ENCODE peak calls at places on chromosomes 3 and 15, in six cellular contexts. One of them, this sample, is unnamed.

GRCh38 chr3:144809381-144809780 is 837.8 kb downstream of the DIPK2A start:
- DNase-seq in mammary epithelial cell: no peak
- DNase-seq in lower lobe of right lung: no peak
- DNase-seq in left lung: no peak
- DNase-seq in cardiac muscle cell: no peak
- DNase-seq in Panc1: no peak
- DNase-seq in this sample: no peak

GRCh38 chr3:54033761-54034160 is 88.6 kb upstream of the CACNA2D3 start:
- DNase-seq in mammary epithelial cell: peak
- DNase-seq in lower lobe of right lung: no peak
- DNase-seq in left lung: no peak
- DNase-seq in cardiac muscle cell: no peak
- DNase-seq in Panc1: no peak
- DNase-seq in this sample: no peak

GRCh38 chr3:152334761-152335160 is 66.0 kb downstream of the MBNL1 start:
- DNase-seq in mammary epithelial cell: no peak
- DNase-seq in lower lobe of right lung: no peak
- DNase-seq in left lung: no peak
- DNase-seq in cardiac muscle cell: no peak
- DNase-seq in Panc1: no peak
- DNase-seq in this sample: no peak

GRCh38 chr15:32767236-32767635 is 49.4 kb downstream of the GREM1 start:
- DNase-seq in mammary epithelial cell: no peak
- DNase-seq in lower lobe of right lung: no peak
- DNase-seq in left lung: no peak
- DNase-seq in cardiac muscle cell: no peak
- DNase-seq in Panc1: no peak
- DNase-seq in this sample: no peak

GRCh38 chr15:72276326-72276700 is 4.0 kb upstream of the PARP6 start:
- DNase-seq in mammary epithelial cell: no peak
- DNase-seq in lower lobe of right lung: no peak
- DNase-seq in left lung: no peak
- DNase-seq in cardiac muscle cell: no peak
- DNase-seq in Panc1: no peak
- DNase-seq in this sample: no peak

GRCh38 chr15:89389841-89390603 is 55.4 kb upstream of the POLG start:
- DNase-seq in mammary epithelial cell: no peak
- DNase-seq in lower lobe of right lung: no peak
- DNase-seq in left lung: no peak
- DNase-seq in cardiac muscle cell: no peak
- DNase-seq in Panc1: no peak
- DNase-seq in this sample: no peak

GRCh38 chr3:58534592-58535494 is 2.1 kb downstream of the ACOX2 start:
- DNase-seq in mammary epithelial cell: no peak
- DNase-seq in lower lobe of right lung: no peak
- DNase-seq in left lung: no peak
- DNase-seq in cardiac muscle cell: no peak
- DNase-seq in Panc1: no peak
- DNase-seq in this sample: no peak

GRCh38 chr3:147816770-147817169 is 407.6 kb downstream of the ZIC1 start:
- DNase-seq in mammary epithelial cell: no peak
- DNase-seq in lower lobe of right lung: no peak
- DNase-seq in left lung: peak
- DNase-seq in cardiac muscle cell: peak
- DNase-seq in Panc1: no peak
- DNase-seq in this sample: no peak

GRCh38 chr3:156184156-156184555 is 63.8 kb downstream of the KCNAB1 start:
- DNase-seq in mammary epithelial cell: no peak
- DNase-seq in lower lobe of right lung: no peak
- DNase-seq in left lung: no peak
- DNase-seq in cardiac muscle cell: no peak
- DNase-seq in Panc1: no peak
- DNase-seq in this sample: no peak

GRCh38 chr3:89179355-89179997 is 72.1 kb downstream of the EPHA3 start:
- DNase-seq in mammary epithelial cell: peak
- DNase-seq in lower lobe of right lung: no peak
- DNase-seq in left lung: no peak
- DNase-seq in cardiac muscle cell: peak
- DNase-seq in Panc1: no peak
- DNase-seq in this sample: no peak

GRCh38 chr3:56424357-56424756 is 43.9 kb downstream of the ERC2 start:
- DNase-seq in mammary epithelial cell: no peak
- DNase-seq in lower lobe of right lung: no peak
- DNase-seq in left lung: no peak
- DNase-seq in cardiac muscle cell: no peak
- DNase-seq in Panc1: no peak
- DNase-seq in this sample: no peak

GRCh38 chr3:68403741-68404140 is 528.6 kb downstream of the TAFA4 start:
- DNase-seq in mammary epithelial cell: no peak
- DNase-seq in lower lobe of right lung: no peak
- DNase-seq in left lung: no peak
- DNase-seq in cardiac muscle cell: no peak
- DNase-seq in Panc1: no peak
- DNase-seq in this sample: no peak

GRCh38 chr3:190709351-190709773 is 153.1 kb downstream of the GMNC start:
- DNase-seq in mammary epithelial cell: no peak
- DNase-seq in lower lobe of right lung: no peak
- DNase-seq in left lung: no peak
- DNase-seq in cardiac muscle cell: peak
- DNase-seq in Panc1: no peak
- DNase-seq in this sample: no peak

GRCh38 chr3:72306800-72307341 is 521.9 kb upstream of the PROK2 start:
- DNase-seq in mammary epithelial cell: no peak
- DNase-seq in lower lobe of right lung: no peak
- DNase-seq in left lung: no peak
- DNase-seq in cardiac muscle cell: no peak
- DNase-seq in Panc1: no peak
- DNase-seq in this sample: no peak

GRCh38 chr3:119148493-119149180 is 2.7 kb downstream of the TEX55 start:
- DNase-seq in mammary epithelial cell: peak
- DNase-seq in lower lobe of right lung: no peak
- DNase-seq in left lung: no peak
- DNase-seq in cardiac muscle cell: peak
- DNase-seq in Panc1: no peak
- DNase-seq in this sample: peak

GRCh38 chr3:100082724-100083123 is 31.6 kb downstream of the FILIP1L start:
- DNase-seq in mammary epithelial cell: no peak
- DNase-seq in lower lobe of right lung: no peak
- DNase-seq in left lung: no peak
- DNase-seq in cardiac muscle cell: no peak
- DNase-seq in Panc1: no peak
- DNase-seq in this sample: no peak

GRCh38 chr3:52495096-52495495 is at the start of gene STAB1:
- DNase-seq in mammary epithelial cell: no peak
- DNase-seq in lower lobe of right lung: peak
- DNase-seq in left lung: no peak
- DNase-seq in cardiac muscle cell: peak
- DNase-seq in Panc1: no peak
- DNase-seq in this sample: no peak

DNA sequence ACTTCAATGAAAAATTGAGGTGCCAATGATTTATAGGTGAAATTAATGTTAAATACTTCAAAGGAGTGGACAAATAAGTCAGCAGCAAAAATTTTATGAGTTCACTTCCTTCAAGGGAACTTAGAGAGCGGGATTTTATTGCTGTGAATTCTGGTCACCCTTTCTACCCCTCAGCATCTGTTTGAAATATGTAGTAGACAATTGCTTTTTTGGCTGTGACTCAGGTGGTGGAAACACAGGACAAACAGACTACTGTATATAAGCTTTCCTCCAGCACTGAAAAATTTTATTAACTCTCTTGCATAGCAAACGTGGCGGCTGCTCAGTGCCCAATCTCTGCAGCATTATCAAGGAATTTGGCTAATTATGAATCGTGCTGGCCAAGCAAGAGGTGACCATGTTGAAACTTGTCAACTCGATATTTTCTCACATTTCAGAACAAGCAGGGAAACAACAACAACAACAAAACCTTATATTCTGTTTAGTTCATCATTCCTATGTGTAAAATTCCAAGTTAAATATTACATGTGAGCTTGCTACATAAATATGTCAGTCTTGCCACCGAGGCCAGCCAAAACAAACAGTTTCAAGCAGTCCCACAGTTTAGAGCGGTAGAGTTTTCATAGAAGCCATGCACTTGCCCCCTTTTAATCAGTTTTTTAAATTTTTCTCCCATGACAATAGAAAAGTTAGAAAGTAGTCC is 420.2 kb downstream of the FOXP1 start:
- DNase-seq in mammary epithelial cell: no peak
- DNase-seq in lower lobe of right lung: no peak
- DNase-seq in left lung: no peak
- DNase-seq in cardiac muscle cell: peak
- DNase-seq in Panc1: no peak
- DNase-seq in this sample: no peak
- H3K27ac ChIP-seq in mammary epithelial cell: no peak
- H3K27ac ChIP-seq in lower lobe of right lung: no peak
- H3K27ac ChIP-seq in left lung: no peak
- H3K27ac ChIP-seq in cardiac muscle cell: no peak
- H3K27ac ChIP-seq in Panc1: no peak
- H3K27ac ChIP-seq in this sample: no peak

DNA sequence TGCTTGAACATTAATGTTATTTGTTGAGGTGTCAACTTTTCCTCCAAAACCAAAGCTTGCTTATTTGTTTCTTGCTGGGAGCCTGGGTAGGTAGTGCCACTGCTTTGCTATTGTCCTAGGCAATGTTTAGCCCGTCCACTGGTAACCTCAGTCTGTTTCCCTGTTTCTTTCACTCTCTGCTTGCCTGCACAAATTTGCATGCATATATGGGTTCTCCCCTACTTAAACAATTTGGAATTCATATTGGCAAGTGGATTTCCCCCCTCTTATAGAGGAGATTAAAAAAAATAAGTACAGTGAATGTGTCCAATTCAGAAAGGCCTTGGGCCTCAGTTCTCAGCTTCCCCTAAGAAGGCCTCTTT is 45.0 kb upstream of the BOC start:
- DNase-seq in mammary epithelial cell: no peak
- DNase-seq in lower lobe of right lung: no peak
- DNase-seq in left lung: no peak
- DNase-seq in cardiac muscle cell: no peak
- DNase-seq in Panc1: no peak
- DNase-seq in this sample: no peak
- H3K27ac ChIP-seq in mammary epithelial cell: no peak
- H3K27ac ChIP-seq in lower lobe of right lung: peak
- H3K27ac ChIP-seq in left lung: no peak
- H3K27ac ChIP-seq in cardiac muscle cell: peak
- H3K27ac ChIP-seq in Panc1: no peak
- H3K27ac ChIP-seq in this sample: peak

DNA sequence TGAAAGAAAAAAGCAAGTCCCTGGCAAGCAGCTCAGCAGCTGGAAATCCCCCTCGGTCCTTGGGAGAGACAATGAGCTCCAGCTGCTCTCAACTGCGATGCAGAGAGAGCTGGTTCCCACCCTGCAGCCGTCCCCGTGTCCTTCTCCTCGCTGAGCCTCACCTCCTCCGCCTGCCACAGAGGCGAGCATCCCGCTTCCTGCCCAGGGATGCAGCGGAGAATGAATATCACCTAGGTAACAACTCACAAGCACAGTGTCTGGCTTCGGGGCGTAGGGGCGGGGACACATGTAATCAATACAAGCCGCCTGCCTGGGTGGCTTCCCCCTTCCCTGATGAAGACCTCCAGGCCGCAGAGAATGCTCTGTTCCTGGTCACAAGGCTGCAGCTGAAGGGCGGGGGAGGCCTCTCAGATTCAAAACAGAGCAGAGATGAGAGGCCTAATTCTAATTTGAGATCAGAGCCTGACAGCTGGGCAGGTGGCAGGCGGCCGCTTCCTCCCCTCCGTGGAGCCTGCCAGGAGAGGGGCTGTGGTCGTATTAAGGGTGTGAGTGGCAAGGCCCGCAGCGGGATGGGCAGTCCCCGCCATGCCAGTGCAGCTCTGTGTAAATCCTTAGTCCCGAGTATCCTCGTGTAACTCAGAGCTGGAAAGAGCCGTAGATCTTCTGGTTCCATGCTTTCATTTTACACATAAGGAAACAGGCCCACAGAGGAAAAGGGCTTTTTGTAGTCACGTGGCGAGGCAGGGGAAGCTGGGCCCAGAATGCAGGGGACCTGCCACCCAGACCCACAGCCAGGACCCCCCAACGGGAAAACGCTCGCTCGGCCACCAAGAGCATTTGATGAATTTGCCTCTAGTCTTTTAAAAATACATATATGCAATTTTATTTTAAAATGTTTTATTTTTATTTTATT is 24.3 kb downstream of the ZDHHC19 start:
- DNase-seq in mammary epithelial cell: no peak
- DNase-seq in lower lobe of right lung: no peak
- DNase-seq in left lung: no peak
- DNase-seq in cardiac muscle cell: no peak
- DNase-seq in Panc1: no peak
- DNase-seq in this sample: no peak
- H3K27ac ChIP-seq in mammary epithelial cell: no peak
- H3K27ac ChIP-seq in lower lobe of right lung: no peak
- H3K27ac ChIP-seq in left lung: no peak
- H3K27ac ChIP-seq in cardiac muscle cell: no peak
- H3K27ac ChIP-seq in Panc1: no peak
- H3K27ac ChIP-seq in this sample: no peak

GRCh38 chr3:133570139-133570936 is 3.1 kb upstream of the CDV3 start:
- DNase-seq in mammary epithelial cell: peak
- DNase-seq in lower lobe of right lung: no peak
- DNase-seq in left lung: no peak
- DNase-seq in cardiac muscle cell: peak
- DNase-seq in Panc1: no peak
- DNase-seq in this sample: no peak
- H3K27ac ChIP-seq in mammary epithelial cell: peak
- H3K27ac ChIP-seq in lower lobe of right lung: peak
- H3K27ac ChIP-seq in left lung: peak
- H3K27ac ChIP-seq in cardiac muscle cell: peak
- H3K27ac ChIP-seq in Panc1: peak
- H3K27ac ChIP-seq in this sample: peak

GRCh38 chr3:127886276-127886862 is 28.7 kb upstream of the KBTBD12 start:
- DNase-seq in mammary epithelial cell: no peak
- DNase-seq in lower lobe of right lung: no peak
- DNase-seq in left lung: no peak
- DNase-seq in cardiac muscle cell: no peak
- DNase-seq in Panc1: no peak
- DNase-seq in this sample: no peak
- H3K27ac ChIP-seq in mammary epithelial cell: no peak
- H3K27ac ChIP-seq in lower lobe of right lung: no peak
- H3K27ac ChIP-seq in left lung: no peak
- H3K27ac ChIP-seq in cardiac muscle cell: no peak
- H3K27ac ChIP-seq in Panc1: no peak
- H3K27ac ChIP-seq in this sample: no peak

GRCh38 chr3:135581806-135582205 is 383.7 kb upstream of the PPP2R3A start:
- DNase-seq in mammary epithelial cell: no peak
- DNase-seq in lower lobe of right lung: no peak
- DNase-seq in left lung: no peak
- DNase-seq in cardiac muscle cell: no peak
- DNase-seq in Panc1: no peak
- DNase-seq in this sample: no peak

GRCh38 chr3:135576786-135577185 is 388.7 kb upstream of the PPP2R3A start:
- DNase-seq in mammary epithelial cell: no peak
- DNase-seq in lower lobe of right lung: no peak
- DNase-seq in left lung: no peak
- DNase-seq in cardiac muscle cell: no peak
- DNase-seq in Panc1: no peak
- DNase-seq in this sample: no peak
- H3K27ac ChIP-seq in mammary epithelial cell: no peak
- H3K27ac ChIP-seq in lower lobe of right lung: no peak
- H3K27ac ChIP-seq in left lung: no peak
- H3K27ac ChIP-seq in cardiac muscle cell: no peak
- H3K27ac ChIP-seq in Panc1: no peak
- H3K27ac ChIP-seq in this sample: no peak

This sample was measured in AG04450.